ENCODE peak calls at places on chromosome 9, in four cellular contexts. H, Q, G and Z are unnamed samples.

GRCh38 chr9:98047002-98047401 is 9.5 kb upstream of the NANS start:
- DNase-seq in H (no peak), Q (no peak), G (no peak), Z (no peak)

GRCh38 chr9:27367175-27367798 is 70.3 kb upstream of the EQTN start:
- DNase-seq in H (no peak), Q (no peak), G (no peak), Z (no peak)

GRCh38 chr9:137382728-137383452 is 40.1 kb downstream of the EXD3 start:
- DNase-seq in H (no peak), Q (no peak), G (no peak), Z (peak; percentile 71)

GRCh38 chr9:29212590-29213373 is 1639.5 kb upstream of the C9orf72 start:
- DNase-seq in H (no peak), Q (peak; percentile 35), G (no peak), Z (no peak)

GRCh38 chr9:95103385-95104087 is 214.0 kb downstream of the FANCC start:
- DNase-seq in H (no peak), Q (no peak), G (no peak), Z (no peak)

GRCh38 chr9:6757988-6758417 is 230 bp downstream of the KDM4C start:
- DNase-seq in H (no peak), Q (no peak), G (no peak), Z (no peak)

GRCh38 chr9:20224756-20225155 is 397.5 kb downstream of the MLLT3 start:
- DNase-seq in H (no peak), Q (no peak), G (no peak), Z (no peak)

GRCh38 chr9:1775230-1775629 is 239.9 kb upstream of the SMARCA2 start:
- DNase-seq in H (no peak), Q (no peak), G (no peak), Z (no peak)

GRCh38 chr9:114124138-114124537 is 25.0 kb upstream of the KIF12 start:
- DNase-seq in H (no peak), Q (no peak), G (no peak), Z (peak; percentile 31)

GRCh38 chr9:82206490-82206889 is 217.9 kb downstream of the SPATA31D1 start:
- DNase-seq in H (no peak), Q (no peak), G (no peak), Z (no peak)

GRCh38 chr9:134707031-134707680 is 65.6 kb downstream of the COL5A1 start:
- DNase-seq in H (no peak), Q (no peak), G (no peak), Z (no peak)

GRCh38 chr9:116952434-116952805 is 265.3 kb downstream of the TRIM32 start:
- DNase-seq in H (no peak), Q (no peak), G (no peak), Z (no peak)

GRCh38 chr9:137237759-137238726 is 3.0 kb upstream of the TUBB4B start:
- DNase-seq in H (no peak), Q (no peak), G (peak; percentile 69), Z (no peak)

GRCh38 chr9:138073808-138074207 is 196.2 kb downstream of the CACNA1B start:
- DNase-seq in H (no peak), Q (no peak), G (no peak), Z (peak; percentile 19)

GRCh38 chr9:114409103-114409780 is 21.5 kb upstream of the AKNA start:
- DNase-seq in H (no peak), Q (peak; percentile 47), G (no peak), Z (no peak)

GRCh38 chr9:93132946-93133640 is 958 bp downstream of the NINJ1 start:
- DNase-seq in H (no peak), Q (peak; percentile 47), G (no peak), Z (no peak)

GRCh38 chr9:131411719-131412681 is 18.1 kb downstream of the PRRC2B start:
- DNase-seq in H (no peak), Q (no peak), G (no peak), Z (no peak)

GRCh38 chr9:21677834-21678233 is 124.6 kb upstream of the MTAP start:
- DNase-seq in H (no peak), Q (peak; percentile 80), G (no peak), Z (no peak)

GRCh38 chr9:118595719-118596305 is 773.4 kb downstream of the BRINP1 start:
- DNase-seq in H (no peak), Q (peak; percentile 83), G (peak; percentile 21), Z (no peak)

GRCh38 chr9:34392511-34392910 is 15.8 kb upstream of the MYORG start:
- DNase-seq in H (no peak), Q (no peak), G (no peak), Z (no peak)

GRCh38 chr9:133727876-133728441 is 10.2 kb downstream of the SARDH start:
- DNase-seq in H (no peak), Q (no peak), G (no peak), Z (peak; percentile 63)

GRCh38 chr9:128252317-128253139 is 23.3 kb downstream of the GOLGA2 start:
- DNase-seq in H (no peak), Q (no peak), G (no peak), Z (no peak)

GRCh38 chr9:95788486-95789110 is 86.9 kb upstream of the ERCC6L2 start:
- DNase-seq in H (no peak), Q (no peak), G (no peak), Z (no peak)

GRCh38 chr9:77876091-77876490 is 155.5 kb downstream of the GNAQ start:
- DNase-seq in H (no peak), Q (peak; percentile 44), G (no peak), Z (no peak)

GRCh38 chr9:69155341-69156030 is 18.6 kb upstream of the TJP2 start:
- DNase-seq in H (no peak), Q (peak; percentile 44), G (no peak), Z (no peak)

GRCh38 chr9:87887661-87888480 is 5.2 kb downstream of the SPATA31E1 start:
- DNase-seq in H (no peak), Q (no peak), G (no peak), Z (peak; percentile 54)

GRCh38 chr9:88950341-88951141 is 40.7 kb upstream of the S1PR3 start:
- DNase-seq in H (no peak), Q (no peak), G (no peak), Z (no peak)

GRCh38 chr9:77981332-77981731 is 50.3 kb downstream of the GNAQ start:
- DNase-seq in H (no peak), Q (peak; percentile 87), G (no peak), Z (peak; percentile 81)

GRCh38 chr9:125103021-125103420 is 40.3 kb downstream of the SCAI start:
- DNase-seq in H (no peak), Q (no peak), G (no peak), Z (no peak)

GRCh38 chr9:88571417-88571816 is 36.4 kb downstream of the NXNL2 start:
- DNase-seq in H (no peak), Q (no peak), G (peak; percentile 8), Z (no peak)

GRCh38 chr9:14538529-14538928 is 154.7 kb downstream of the ZDHHC21 start:
- DNase-seq in H (no peak), Q (no peak), G (no peak), Z (no peak)